ENCODE peak calls at places on chromosomes 5 and 9, in four cellular contexts. D is Caco-2, Q is adipocyte, E is GM23248. U is an unnamed sample.

GRCh38 chr9:104094534-104095020 is 468 bp downstream of the SMC2 start:
- DNase-seq in D (no peak), Q (no peak), E (peak; percentile 36), U (no peak)

GRCh38 chr5:95759005-95759404 is 27.9 kb downstream of the RHOBTB3 start:
- DNase-seq in D (peak; percentile 62), Q (no peak), E (no peak), U (no peak)

GRCh38 chr9:135240871-135241311 is 153.4 kb downstream of the OLFM1 start:
- DNase-seq in D (no peak), Q (no peak), E (no peak), U (no peak)

GRCh38 chr5:14581891-14582796 is 552 bp downstream of the OTULINL start:
- DNase-seq in D (peak; percentile 79), Q (peak; percentile 43), E (peak; percentile 58), U (peak; percentile 11)

GRCh38 chr5:110105692-110106091 is 416.0 kb downstream of the MAN2A1 start:
- DNase-seq in D (no peak), Q (peak; percentile 82), E (peak; percentile 65), U (no peak)

GRCh38 chr5:7678057-7678456 is 172.9 kb downstream of the CFAP90 start:
- DNase-seq in D (no peak), Q (no peak), E (no peak), U (no peak)

GRCh38 chr5:178279026-178279722 is 46.6 kb upstream of the PHYKPL start:
- DNase-seq in D (no peak), Q (no peak), E (peak; percentile 6), U (no peak)

GRCh38 chr9:76433851-76434250 is 25.1 kb upstream of the GCNT1 start:
- DNase-seq in D (no peak), Q (peak; percentile 63), E (peak; percentile 76), U (no peak)

GRCh38 chr5:102781359-102781758 is 26.3 kb downstream of the PAM start:
- DNase-seq in D (no peak), Q (no peak), E (no peak), U (no peak)

GRCh38 chr5:134124289-134125194 is 10.1 kb downstream of the TCF7 start:
- DNase-seq in D (no peak), Q (no peak), E (peak; percentile 93), U (no peak)

GRCh38 chr5:138890686-138891085 is 15.6 kb upstream of the LRRTM2 start:
- DNase-seq in D (no peak), Q (no peak), E (no peak), U (no peak)

DNA sequence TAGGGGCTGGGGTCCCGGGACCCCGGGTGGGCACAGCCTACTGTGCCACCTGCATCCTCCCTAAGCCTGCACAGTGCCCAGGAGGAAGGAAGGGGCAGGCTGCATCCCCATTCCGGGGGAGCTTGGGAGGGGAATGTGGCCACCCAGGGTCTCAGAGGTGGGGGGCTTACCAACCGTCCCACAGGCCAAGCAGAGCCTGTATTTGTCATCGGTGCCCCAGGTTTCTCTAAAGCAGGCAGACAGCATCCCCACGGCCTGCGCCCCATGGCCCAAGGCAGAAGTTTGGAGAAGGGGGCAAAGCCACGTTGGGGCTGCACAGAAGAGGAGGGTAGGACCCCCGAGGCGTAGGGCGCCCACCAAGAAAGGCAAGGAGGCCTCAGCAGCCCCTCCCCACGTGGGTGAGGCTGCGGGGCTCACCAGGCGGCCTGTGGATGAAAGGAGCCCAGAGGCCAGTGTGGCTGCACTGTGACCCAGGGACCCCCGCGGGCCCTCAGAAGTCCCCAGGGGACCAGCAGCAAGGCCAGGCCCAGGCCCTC is 494 bp upstream of the GPSM1 start:
- DNase-seq in D (no peak), Q (peak; percentile 34), E (peak; percentile 29), U (no peak)
- H3K4me3 ChIP-seq in D (peak overlapping the region; percentile 41), Q (no peak overlapping the region), E (peak overlapping the region; percentile 39), U (no peak overlapping the region)

GRCh38 chr9:105392531-105392930 is 55.3 kb upstream of the FSD1L start:
- DNase-seq in D (no peak), Q (no peak), E (no peak), U (no peak)
- H3K4me3 ChIP-seq in D (no peak overlapping the region), Q (no peak overlapping the region), E (no peak overlapping the region), U (no peak overlapping the region)

DNA sequence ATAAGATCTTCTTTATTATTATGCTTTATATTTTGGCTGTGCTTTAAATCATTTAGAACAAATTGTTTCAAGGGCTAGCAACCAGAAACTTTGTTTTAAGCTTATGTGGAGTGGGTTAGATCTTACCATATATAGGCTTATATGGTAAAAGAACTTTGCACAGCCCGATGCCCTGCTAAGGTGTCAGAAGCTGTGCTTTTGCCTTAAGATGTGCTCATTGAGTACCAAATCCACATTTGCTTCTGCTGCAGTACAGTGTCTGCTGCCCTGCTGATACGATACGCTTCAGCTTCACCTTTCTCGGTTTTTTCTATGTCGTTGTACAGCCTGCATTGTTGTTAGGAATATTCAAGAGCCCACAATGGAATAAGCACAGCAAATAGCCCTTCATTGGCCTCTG is 34.8 kb downstream of the CD180 start:
- DNase-seq in D (no peak), Q (no peak), E (no peak), U (no peak)
- H3K4me3 ChIP-seq in D (no peak overlapping the region), Q (no peak overlapping the region), E (no peak overlapping the region), U (no peak overlapping the region)

GRCh38 chr9:94861589-94862241 is 135.2 kb downstream of the AOPEP start:
- DNase-seq in D (no peak), Q (peak; percentile 76), E (peak; percentile 94), U (no peak)

GRCh38 chr9:94862242-94862610 is 135.7 kb downstream of the AOPEP start:
- DNase-seq in D (no peak), Q (no peak), E (no peak), U (no peak)

GRCh38 chr9:94859891-94860290 is 133.4 kb downstream of the AOPEP start:
- DNase-seq in D (no peak), Q (no peak), E (no peak), U (no peak)

GRCh38 chr9:94859226-94859625 is 132.7 kb downstream of the AOPEP start:
- DNase-seq in D (no peak), Q (no peak), E (no peak), U (no peak)

DNA sequence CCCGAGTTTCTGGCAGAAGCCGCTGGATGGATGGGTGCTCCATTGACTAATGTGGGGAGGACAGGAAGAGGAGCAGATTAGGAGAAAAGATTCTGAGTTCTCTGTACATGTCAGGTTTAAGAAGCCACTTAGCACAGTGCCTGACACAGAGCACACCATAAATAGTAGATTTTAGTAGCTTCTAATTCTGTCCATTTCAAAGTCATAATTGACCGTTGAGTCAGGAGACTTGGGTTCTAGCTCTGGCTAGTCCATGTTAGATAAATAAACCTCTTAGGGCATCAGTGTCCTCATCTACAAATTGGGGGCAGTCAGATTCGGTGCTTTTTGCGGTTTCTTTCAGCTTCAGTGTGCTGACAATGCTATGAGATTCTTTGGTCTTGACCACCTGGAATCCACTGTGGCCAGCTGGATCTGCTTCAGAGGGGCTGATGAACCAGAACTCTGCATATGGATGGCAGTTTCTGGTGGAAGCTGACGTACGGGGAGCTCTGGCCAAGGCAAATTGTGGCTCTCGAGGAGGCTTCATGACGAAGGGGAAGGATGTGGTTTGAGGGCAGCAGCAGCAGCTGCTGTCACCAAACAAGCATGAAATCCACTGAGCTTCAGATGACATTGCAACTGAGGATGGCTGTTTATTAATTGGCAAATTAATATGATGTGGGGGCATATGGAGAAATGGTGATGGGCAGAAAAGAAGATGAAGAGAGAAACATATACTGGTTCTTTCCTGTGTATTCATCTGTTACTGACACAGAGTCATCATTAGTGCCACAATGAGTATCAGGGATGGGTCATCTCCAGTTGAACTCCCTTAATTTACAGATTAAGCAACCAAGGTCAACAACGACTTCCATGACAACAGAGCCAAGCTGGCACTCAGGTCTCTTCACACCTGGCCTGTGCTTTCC is 134.4 kb downstream of the AOPEP start:
- DNase-seq in D (no peak), Q (no peak), E (peak; percentile 52), U (no peak)
- H3K4me3 ChIP-seq in D (no peak overlapping the region), Q (no peak overlapping the region), E (no peak overlapping the region), U (no peak overlapping the region)

DNA sequence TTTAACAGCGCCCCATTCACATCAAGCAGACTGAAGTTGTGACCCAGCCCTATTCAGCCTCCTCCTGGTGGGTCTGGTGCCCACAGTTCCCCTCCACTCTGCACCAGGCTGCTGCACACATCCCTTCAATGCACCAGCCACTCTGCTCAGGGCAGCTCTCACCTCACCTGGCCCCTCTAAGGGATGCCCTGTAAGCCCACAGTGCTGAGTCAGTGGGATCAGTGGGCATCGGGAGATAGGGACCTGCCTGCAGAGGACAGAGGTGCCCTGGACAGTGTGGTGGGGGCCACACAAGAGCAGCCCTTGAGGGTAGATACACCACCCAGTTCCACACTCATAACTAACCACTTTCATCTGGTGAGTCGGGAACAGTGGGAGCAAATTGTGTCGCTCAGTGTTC is 38.3 kb upstream of the S1PR3 start:
- DNase-seq in D (no peak), Q (no peak), E (no peak), U (no peak)
- H3K4me3 ChIP-seq in D (no peak overlapping the region), Q (no peak overlapping the region), E (peak overlapping the region; percentile 49), U (no peak overlapping the region)

DNA sequence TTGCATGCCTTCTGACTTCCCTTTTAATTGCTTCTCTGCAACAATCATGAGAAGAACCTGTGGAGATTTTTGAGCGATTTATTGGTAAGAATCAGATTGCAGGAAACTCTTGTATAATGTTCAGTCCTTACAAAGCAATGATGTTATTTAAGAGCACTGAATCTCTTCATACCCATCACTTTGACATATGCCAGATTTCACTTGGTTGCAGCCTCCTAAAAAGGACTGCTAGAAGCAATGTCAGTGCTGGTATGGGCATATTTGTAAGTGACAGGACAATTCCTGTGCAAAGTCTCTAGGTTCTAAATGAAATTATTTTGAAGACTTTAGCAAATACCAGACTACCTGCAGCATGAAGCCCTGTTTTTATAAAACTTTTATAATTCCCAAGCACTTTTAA is 2272.7 kb upstream of the WWC1 start:
- DNase-seq in D (no peak), Q (no peak), E (no peak), U (no peak)
- H3K4me3 ChIP-seq in D (no peak overlapping the region), Q (no peak overlapping the region), E (no peak overlapping the region), U (no peak overlapping the region)

U was measured in iPS DF 6.9.